ENCODE peak calls at places on chromosome 13, in ten cellular contexts. B is Calu3, M is neural crest cell, S is WTC11, L is cardiac fibroblast, O is RWPE1, I is mesothelial cell of epicardium, X is GM13977, D is AG04450, K is astrocyte of the spinal cord. E is an unnamed sample.

GRCh38 chr13:75356426-75356825 is 125.5 kb downstream of the TBC1D4 start:
- DNase-seq in O (no peak), D (no peak), K (no peak), B (no peak), X (no peak), M (no peak), L (no peak), I (no peak), S (no peak), E (no peak)

GRCh38 chr13:37085656-37086055 is 19.8 kb downstream of the CSNK1A1L start:
- DNase-seq in I (no peak), D (no peak), B (no peak), K (no peak), O (no peak), M (no peak), S (no peak), X (no peak), L (no peak), E (no peak)

GRCh38 chr13:21069561-21070004 is 8.2 kb upstream of the LATS2 start:
- DNase-seq in D (peak), L (peak), B (no peak), S (no peak), X (no peak), I (no peak), M (no peak), O (peak), K (peak), E (no peak)

GRCh38 chr13:43087960-43088580 is 64.7 kb downstream of the DNAJC15 start:
- DNase-seq in L (peak), S (no peak), B (no peak), I (no peak), K (peak), D (no peak), X (peak), M (no peak), O (peak), E (no peak)

GRCh38 chr13:25324100-25324499 is 22.7 kb downstream of the NUP58 start:
- DNase-seq in S (no peak), X (no peak), K (no peak), I (no peak), L (no peak), M (no peak), D (no peak), O (no peak), B (no peak), E (no peak)

GRCh38 chr13:36328821-36329220 is 17.4 kb downstream of the SPART start:
- DNase-seq in D (no peak), B (no peak), I (no peak), M (no peak), X (no peak), K (no peak), O (no peak), L (no peak), S (no peak), E (no peak)

GRCh38 chr13:113907637-113908617 is 44.1 kb upstream of the GAS6 start:
- DNase-seq in I (no peak), D (peak), O (peak), K (peak), X (no peak), B (no peak), S (no peak), L (peak), M (no peak), E (no peak)

GRCh38 chr13:110419391-110419791 is 112.3 kb downstream of the COL4A2 start:
- DNase-seq in B (peak), M (no peak), O (no peak), K (peak), L (no peak), S (no peak), X (no peak), I (no peak), D (no peak), E (no peak)

GRCh38 chr13:93690139-93690538 is 463.5 kb downstream of the GPC6 start:
- DNase-seq in X (no peak), B (no peak), O (no peak), I (no peak), D (no peak), L (peak), K (peak), S (no peak), M (peak), E (peak)

GRCh38 chr13:32976046-32976781 is 40.0 kb upstream of the KL start:
- DNase-seq in I (no peak), L (no peak), M (no peak), K (no peak), B (no peak), D (no peak), O (no peak), X (no peak), S (no peak), E (no peak)

GRCh38 chr13:44231786-44232516 is 141.7 kb upstream of the SERP2 start:
- DNase-seq in D (peak), M (no peak), K (peak), L (peak), X (no peak), S (peak), B (peak), O (peak), I (no peak), E (no peak)

GRCh38 chr13:73667756-73668155 is 466.4 kb downstream of the KLF12 start:
- DNase-seq in X (no peak), D (no peak), K (no peak), B (no peak), L (peak), S (no peak), I (no peak), O (no peak), M (no peak), E (no peak)

GRCh38 chr13:94829801-94830200 is 117.5 kb upstream of the SOX21 start:
- DNase-seq in O (no peak), I (no peak), S (no peak), L (no peak), X (no peak), M (no peak), D (no peak), B (no peak), K (no peak), E (no peak)

GRCh38 chr13:70960841-70961443 is 852.7 kb upstream of the KLHL1 start:
- DNase-seq in M (peak), K (peak), L (peak), O (no peak), I (no peak), D (no peak), B (no peak), S (no peak), X (peak), E (peak)

GRCh38 chr13:50911051-50911690 is 1.6 kb downstream of the RNASEH2B start:
- DNase-seq in M (no peak), X (peak), K (no peak), D (no peak), O (peak), S (no peak), I (no peak), L (peak), B (no peak), E (no peak)

GRCh38 chr13:114124921-114125320 is 7.5 kb downstream of the RASA3 start:
- DNase-seq in B (no peak), X (peak), M (no peak), S (no peak), O (no peak), L (peak), I (no peak), K (peak), D (peak), E (no peak)

GRCh38 chr13:109146912-109147624 is 517.7 kb downstream of the MYO16 start:
- DNase-seq in L (peak), O (peak), D (peak), K (peak), M (no peak), I (no peak), S (no peak), X (no peak), B (no peak), E (no peak)

GRCh38 chr13:25171170-25171516 is 945 bp downstream of the AMER2 start:
- DNase-seq in K (no peak), D (no peak), X (no peak), I (no peak), L (no peak), B (no peak), O (no peak), M (no peak), S (no peak), E (no peak)

GRCh38 chr13:45989607-45990006 is 62.9 kb downstream of the ZC3H13 start:
- DNase-seq in X (no peak), K (peak), I (no peak), L (peak), S (no peak), M (no peak), O (no peak), B (no peak), D (peak), E (no peak)

GRCh38 chr13:98295371-98295770 is 118.3 kb upstream of the RNF113B start:
- DNase-seq in O (no peak), D (no peak), L (no peak), K (no peak), X (no peak), M (no peak), I (no peak), S (no peak), B (no peak), E (no peak)

GRCh38 chr13:97385854-97386253 is 48.1 kb upstream of the RAP2A start:
- DNase-seq in K (no peak), X (no peak), B (no peak), D (no peak), I (no peak), S (no peak), O (peak), M (no peak), L (no peak), E (no peak)

GRCh38 chr13:75514080-75515040 is 23.3 kb downstream of the COMMD6 start:
- DNase-seq in X (no peak), S (no peak), I (no peak), K (peak), L (peak), M (no peak), D (no peak), O (no peak), B (no peak), E (no peak)

GRCh38 chr13:45873491-45874360 is 22.2 kb upstream of the SIAH3 start:
- DNase-seq in O (peak), K (peak), I (no peak), L (no peak), B (peak), X (no peak), D (no peak), M (no peak), S (no peak), E (no peak)

GRCh38 chr13:77696006-77696862 is 1.3 kb upstream of the SLAIN1 start:
- DNase-seq in M (no peak), K (peak), B (no peak), I (no peak), X (peak), L (no peak), D (no peak), S (no peak), O (no peak), E (no peak)

GRCh38 chr13:59303433-59303832 is 860.3 kb downstream of the DIAPH3 start:
- DNase-seq in X (no peak), O (no peak), M (no peak), D (no peak), K (no peak), L (no peak), B (no peak), S (no peak), I (no peak), E (no peak)

GRCh38 chr13:113748862-113749451 is 10.1 kb upstream of the TMEM255B start:
- DNase-seq in X (no peak), O (no peak), S (no peak), L (no peak), M (no peak), D (no peak), K (no peak), B (no peak), I (peak), E (no peak)

GRCh38 chr13:61156753-61157152 is 258.9 kb downstream of the PCDH20 start:
- DNase-seq in B (no peak), D (no peak), L (peak), S (no peak), I (no peak), K (no peak), X (no peak), O (no peak), M (no peak), E (no peak)

GRCh38 chr13:23558675-23559536 is 11.3 kb upstream of the TNFRSF19 start:
- DNase-seq in M (peak), O (peak), L (peak), K (peak), I (no peak), X (no peak), S (no peak), D (peak), B (peak), E (no peak)

GRCh38 chr13:26037302-26037701 is 14.5 kb downstream of the SHISA2 start:
- DNase-seq in I (no peak), O (no peak), M (peak), K (no peak), L (peak), B (no peak), S (peak), D (no peak), X (no peak), E (peak)

GRCh38 chr13:76943646-76944045 is 4.7 kb upstream of the ACOD1 start:
- DNase-seq in D (no peak), M (no peak), K (no peak), I (no peak), S (no peak), B (no peak), L (no peak), X (no peak), O (no peak), E (no peak)

GRCh38 chr13:41609828-41610227 is 152.5 kb downstream of the RGCC start:
- DNase-seq in L (no peak), O (no peak), S (no peak), B (no peak), I (no peak), X (no peak), M (no peak), K (no peak), D (no peak), E (no peak)

GRCh38 chr13:32453981-32454380 is 26.1 kb upstream of the N4BP2L1 start:
- DNase-seq in I (no peak), K (no peak), B (no peak), M (no peak), O (no peak), X (no peak), L (peak), D (no peak), S (no peak), E (no peak)

GRCh38 chr13:64457976-64458375 is 2772.2 kb downstream of the PCDH9 start:
- DNase-seq in X (no peak), K (peak), I (no peak), S (no peak), M (no peak), B (no peak), O (no peak), L (peak), D (no peak), E (no peak)

GRCh38 chr13:44373601-44374347 is at the start of gene SERP2:
- DNase-seq in X (no peak), D (no peak), S (peak), L (no peak), K (peak), O (no peak), M (peak), B (no peak), I (no peak), E (peak)

GRCh38 chr13:85528578-85529215 is 270.5 kb downstream of the SLITRK6 start:
- DNase-seq in M (no peak), O (no peak), D (peak), I (no peak), K (peak), L (peak), X (no peak), S (no peak), B (no peak), E (no peak)

GRCh38 chr13:27835799-27836198 is 43.5 kb downstream of the GSX1 start:
- DNase-seq in L (no peak), B (no peak), D (no peak), I (no peak), X (no peak), M (no peak), K (no peak), O (no peak), S (no peak), E (no peak)

GRCh38 chr13:98571955-98572662 is 4.8 kb downstream of the STK24 start:
- DNase-seq in M (no peak), S (no peak), K (peak), O (no peak), B (peak), X (no peak), D (no peak), L (peak), I (no peak), E (no peak)

GRCh38 chr13:79360064-79360463 is 46.0 kb downstream of the RBM26 start:
- DNase-seq in B (no peak), M (no peak), X (no peak), O (no peak), D (no peak), L (no peak), K (no peak), S (no peak), I (no peak), E (no peak)

GRCh38 chr13:99386911-99387788 is 80.0 kb upstream of the GPR183 start:
- DNase-seq in S (peak), D (no peak), B (peak), L (peak), K (no peak), M (peak), O (peak), X (peak), I (no peak), E (peak)

GRCh38 chr13:39900106-39900750 is 244.8 kb downstream of the COG6 start:
- DNase-seq in O (no peak), B (no peak), X (no peak), L (peak), K (peak), D (peak), M (no peak), I (no peak), S (no peak), E (no peak)
- TF ChIP-seq CTCF in O (no peak), B (no peak), X (no peak), L (no peak), K (no peak), D (no peak), M (no peak), I (no peak), S (no peak), E (no peak)

DNA sequence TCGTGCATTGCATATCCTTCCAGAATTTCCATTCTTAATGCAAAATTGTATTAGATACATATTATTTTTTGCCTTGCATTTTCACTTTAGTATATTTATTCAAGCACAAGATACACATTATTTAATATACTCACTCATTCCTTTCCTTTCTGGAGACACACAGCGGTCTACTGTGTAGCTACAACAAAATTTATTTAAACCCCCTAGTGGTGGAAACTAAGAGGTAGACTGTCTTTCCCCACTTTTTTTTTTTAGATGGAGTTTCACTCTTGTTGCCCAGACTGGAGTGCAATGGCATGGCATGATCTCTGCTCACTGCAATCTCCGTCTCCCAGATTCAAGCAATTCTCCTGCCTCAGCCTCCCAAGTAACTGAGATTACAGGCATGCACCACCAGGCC is 2040.3 kb upstream of the PCDH20 start:
- DNase-seq in M (no peak), K (no peak), O (no peak), S (no peak), B (no peak), X (no peak), I (no peak), D (no peak), L (no peak), E (no peak)
- TF ChIP-seq CTCF in M (peak), K (peak), O (peak), S (peak), B (no peak), X (no peak), I (no peak), D (peak), L (peak), E (peak)

GRCh38 chr13:31179754-31180153 is 18.1 kb upstream of the HSPH1 start:
- DNase-seq in X (no peak), B (no peak), L (no peak), M (no peak), O (no peak), K (no peak), D (no peak), S (no peak), I (no peak), E (no peak)
- TF ChIP-seq CTCF in X (no peak), B (no peak), L (no peak), M (no peak), O (no peak), K (no peak), D (no peak), S (no peak), I (no peak), E (no peak)

DNA sequence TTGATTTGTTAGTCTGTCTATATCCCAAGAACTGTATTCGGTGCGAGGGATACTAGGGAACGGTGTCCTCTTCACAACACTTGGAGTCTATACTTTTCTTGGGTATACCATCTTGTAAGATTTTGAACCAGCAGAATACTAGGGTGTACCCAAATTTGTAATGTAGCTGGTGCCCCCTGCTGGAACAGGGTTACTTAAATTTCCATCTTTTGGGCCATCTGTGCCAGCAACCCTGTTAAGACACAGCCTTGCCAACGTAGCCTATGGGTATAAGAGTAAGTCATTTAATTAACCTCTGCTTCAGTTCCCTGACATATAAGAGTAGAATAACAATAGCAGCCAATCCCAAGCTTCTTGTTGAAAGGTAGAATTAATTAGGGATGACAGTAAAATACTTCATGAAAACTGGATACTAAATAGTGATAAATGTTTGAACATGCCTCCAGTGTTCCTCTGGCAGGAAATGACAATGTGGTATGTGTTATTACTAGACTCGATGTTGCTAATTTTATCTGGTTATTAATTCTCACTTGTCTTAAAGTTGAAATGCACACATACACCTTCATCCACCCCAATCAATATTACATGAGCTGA is 607.6 kb downstream of the FGF9 start:
- DNase-seq in M (peak), O (peak), B (peak), D (peak), K (no peak), X (peak), L (peak), I (no peak), S (peak), E (peak)
- TF ChIP-seq CTCF in M (peak), O (no peak), B (no peak), D (peak), K (no peak), X (peak), L (no peak), I (no peak), S (peak), E (peak)

GRCh38 chr13:52449323-52450011 is 967 bp downstream of the VPS36 start:
- DNase-seq in O (no peak), D (no peak), K (no peak), B (no peak), I (no peak), M (no peak), X (no peak), S (no peak), L (no peak), E (no peak)

GRCh38 chr13:52450793-52451116 is 321 bp upstream of the VPS36 start:
- DNase-seq in O (no peak), I (no peak), M (no peak), X (no peak), K (no peak), S (no peak), D (no peak), B (no peak), L (no peak), E (no peak)

GRCh38 chr13:52447815-52448552 is 2.5 kb downstream of the VPS36 start:
- DNase-seq in I (no peak), X (no peak), D (no peak), M (no peak), L (no peak), S (no peak), B (no peak), O (no peak), K (no peak), E (no peak)

GRCh38 chr13:52452470-52452869 is 2.0 kb upstream of the VPS36 start:
- DNase-seq in X (no peak), S (no peak), B (no peak), O (no peak), L (no peak), I (no peak), M (no peak), K (no peak), D (no peak), E (no peak)

DNA sequence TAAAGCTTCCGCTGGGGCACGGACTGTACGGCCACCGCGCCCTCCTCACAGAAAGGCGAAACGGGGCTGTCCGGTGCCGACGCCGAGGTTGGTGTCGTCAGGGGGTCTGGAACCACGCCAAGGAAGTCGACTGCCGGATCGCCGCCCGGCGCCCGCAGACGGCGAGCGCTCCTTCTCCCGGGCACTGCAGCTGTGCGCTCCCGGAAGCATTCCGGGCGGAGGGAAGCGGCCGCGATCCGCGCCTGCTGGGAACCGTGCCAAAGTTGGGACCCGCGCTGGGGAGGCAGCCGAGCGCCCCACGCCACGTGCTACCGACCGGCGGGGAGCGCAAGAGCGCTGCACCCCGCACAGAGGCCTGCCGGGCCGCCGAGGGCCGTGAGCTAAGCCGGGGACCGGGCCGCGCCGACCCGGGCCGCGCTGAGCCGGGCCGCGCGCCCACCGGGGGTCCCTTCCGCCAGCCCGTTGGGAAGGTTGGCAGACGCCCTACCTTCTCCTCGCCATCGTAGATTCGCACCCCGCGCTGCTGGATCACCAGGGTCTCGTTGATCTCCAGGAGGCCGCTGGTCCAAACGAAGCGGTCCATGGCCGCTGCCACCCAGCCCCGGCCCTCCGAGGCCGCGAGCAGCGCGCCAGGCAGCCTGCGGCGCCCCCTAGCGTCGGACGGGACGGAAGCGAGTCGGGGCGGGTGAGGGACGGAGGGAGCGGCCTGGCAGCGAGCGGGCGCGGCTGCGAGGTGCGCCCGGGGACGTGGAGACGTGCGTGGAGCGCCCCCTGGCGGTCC is at the start of gene VPS36:
- DNase-seq in X (peak), O (peak), M (peak), B (peak), D (peak), S (peak), K (peak), I (peak), L (peak), E (peak)
- TF ChIP-seq CTCF in X (peak), O (peak), M (peak), B (peak), D (peak), S (peak), K (peak), I (peak), L (no peak), E (peak)